ENCODE peak calls at places on chromosomes 5 and 9, in four cellular contexts. B is T-helper 2 cell; R is activated CD4-positive, alpha-beta T cell treated with anti-CD3 and anti-CD28 coated beads, Interleukin-2, amount 50 U/mL, for 1 hour; G is kidney tubule cell. C is an unnamed sample.

GRCh38 chr5:15290953-15291352 is 209.0 kb upstream of the FBXL7 start:
- DNase-seq in B (no peak), R (no peak), G (no peak), C (no peak)

GRCh38 chr9:124130277-124131075 is 118.9 kb downstream of the LHX2 start:
- DNase-seq in B (no peak), R (no peak), G (no peak), C (no peak)

GRCh38 chr9:93126825-93127368 is 7.2 kb downstream of the NINJ1 start:
- DNase-seq in B (no peak), R (peak), G (peak), C (peak)

GRCh38 chr9:113659039-113659438 is 195.5 kb downstream of the RGS3 start:
- DNase-seq in B (no peak), R (no peak), G (no peak), C (no peak)

GRCh38 chr9:89179535-89179919 is 909 bp upstream of the SHC3 start:
- DNase-seq in B (no peak), R (no peak), G (peak), C (no peak)

GRCh38 chr5:149442563-149443182 is 63.6 kb upstream of the IL17B start:
- DNase-seq in B (peak), R (peak), G (peak), C (peak)

GRCh38 chr5:36403601-36404311 is 102.1 kb upstream of the RANBP3L start:
- DNase-seq in B (no peak), R (no peak), G (no peak), C (no peak)

GRCh38 chr9:134501266-134502181 is 140.1 kb upstream of the COL5A1 start:
- DNase-seq in B (no peak), R (no peak), G (peak), C (no peak)

GRCh38 chr9:84669293-84670105 is at the start of gene NTRK2:
- DNase-seq in B (no peak), R (no peak), G (peak), C (no peak)

GRCh38 chr9:126317513-126317912 is 9.1 kb upstream of the MVB12B start:
- DNase-seq in B (peak), R (peak), G (no peak), C (peak)

GRCh38 chr9:136899196-136899595 is 12.9 kb downstream of the TRAF2 start:
- DNase-seq in B (no peak), R (no peak), G (no peak), C (no peak)

GRCh38 chr9:98780059-98780749 is 16.2 kb downstream of the ANKS6 start:
- DNase-seq in B (no peak), R (no peak), G (no peak), C (no peak)

GRCh38 chr9:35048521-35048920 is 23.9 kb downstream of the VCP start:
- DNase-seq in B (no peak), R (no peak), G (no peak), C (no peak)

GRCh38 chr9:133590231-133590855 is 18.8 kb downstream of the FAM163B start:
- DNase-seq in B (no peak), R (no peak), G (no peak), C (no peak)

GRCh38 chr5:30368064-30368463 is 825.4 kb upstream of the CDH6 start:
- DNase-seq in B (no peak), R (no peak), G (no peak), C (no peak)

GRCh38 chr5:160434022-160434531 is 12.4 kb downstream of the PTTG1 start:
- DNase-seq in B (no peak), R (no peak), G (peak), C (no peak)

GRCh38 chr9:122263699-122264349 is 816 bp downstream of the RBM18 start:
- DNase-seq in B (peak), R (no peak), G (peak), C (no peak)

GRCh38 chr9:128782669-128783068 is 4.4 kb upstream of the TBC1D13 start:
- DNase-seq in B (no peak), R (no peak), G (no peak), C (no peak)

GRCh38 chr5:103102234-103102633 is 17.7 kb downstream of the GIN1 start:
- DNase-seq in B (no peak), R (no peak), G (no peak), C (no peak)

GRCh38 chr5:112848116-112848811 is 12.8 kb upstream of the SRP19 start:
- DNase-seq in B (peak), R (no peak), G (peak), C (no peak)

GRCh38 chr9:128712451-128713410 is 10.4 kb downstream of the PKN3 start:
- DNase-seq in B (no peak), R (no peak), G (no peak), C (no peak)

GRCh38 chr5:139285651-139286392 is 7.7 kb upstream of the MATR3 start:
- DNase-seq in B (no peak), R (no peak), G (no peak), C (no peak)

GRCh38 chr9:95182854-95183563 is 134.5 kb downstream of the FANCC start:
- DNase-seq in B (no peak), R (no peak), G (peak), C (no peak)

GRCh38 chr5:119360905-119361605 is 5.2 kb downstream of the TNFAIP8 start:
- DNase-seq in B (no peak), R (no peak), G (peak), C (no peak)

GRCh38 chr5:133919148-133920136 is 49.0 kb downstream of the C5orf15 start:
- DNase-seq in B (no peak), R (no peak), G (no peak), C (no peak)

GRCh38 chr9:23830949-23831730 is 5.1 kb upstream of the ELAVL2 start:
- DNase-seq in B (no peak), R (no peak), G (no peak), C (no peak)

GRCh38 chr5:127766556-127767335 is 63.6 kb downstream of the CCDC192 start:
- DNase-seq in B (no peak), R (no peak), G (peak), C (no peak)

GRCh38 chr9:133122935-133123611 is 2.0 kb upstream of the RALGDS start:
- DNase-seq in B (no peak), R (no peak), G (no peak), C (no peak)